ENCODE peak calls at places on chromosomes 3 and 15, in seven cellular contexts. One of them, this sample, is unnamed.

GRCh38 chr15:33722005-33722672 is 246.2 kb upstream of the CHRM5 start:
- DNase-seq in Caco-2: no peak
- DNase-seq in kidney epithelial cell: peak
- DNase-seq in GM20000: no peak
- DNase-seq in CD8-positive, alpha-beta T cell: no peak
- DNase-seq in AG04449: no peak
- DNase-seq in pancreas: no peak
- DNase-seq in this sample: no peak

GRCh38 chr3:71341721-71342120 is 241.8 kb downstream of the FOXP1 start:
- DNase-seq in kidney epithelial cell: peak
- DNase-seq in GM20000: no peak
- DNase-seq in Caco-2: no peak
- DNase-seq in pancreas: no peak
- DNase-seq in AG04449: peak
- DNase-seq in CD8-positive, alpha-beta T cell: no peak
- DNase-seq in this sample: no peak

GRCh38 chr3:114584734-114585371 is 291.0 kb downstream of the TIGIT start:
- DNase-seq in GM20000: no peak
- DNase-seq in pancreas: no peak
- DNase-seq in Caco-2: no peak
- DNase-seq in AG04449: no peak
- DNase-seq in kidney epithelial cell: no peak
- DNase-seq in CD8-positive, alpha-beta T cell: no peak
- DNase-seq in this sample: no peak

GRCh38 chr3:157201648-157202278 is 41.8 kb upstream of the CCNL1 start:
- DNase-seq in pancreas: no peak
- DNase-seq in Caco-2: no peak
- DNase-seq in kidney epithelial cell: peak
- DNase-seq in GM20000: peak
- DNase-seq in CD8-positive, alpha-beta T cell: no peak
- DNase-seq in AG04449: no peak
- DNase-seq in this sample: peak

GRCh38 chr3:125231895-125232294 is 19.3 kb upstream of the SLC12A8 start:
- DNase-seq in CD8-positive, alpha-beta T cell: no peak
- DNase-seq in Caco-2: no peak
- DNase-seq in GM20000: no peak
- DNase-seq in kidney epithelial cell: peak
- DNase-seq in AG04449: no peak
- DNase-seq in pancreas: no peak
- DNase-seq in this sample: no peak

GRCh38 chr3:115624029-115624645 is 827 bp downstream of the GAP43 start:
- DNase-seq in CD8-positive, alpha-beta T cell: no peak
- DNase-seq in kidney epithelial cell: no peak
- DNase-seq in Caco-2: no peak
- DNase-seq in pancreas: no peak
- DNase-seq in AG04449: no peak
- DNase-seq in GM20000: no peak
- DNase-seq in this sample: no peak

GRCh38 chr3:12336099-12336498 is 47.2 kb downstream of the PPARG start:
- DNase-seq in pancreas: no peak
- DNase-seq in kidney epithelial cell: no peak
- DNase-seq in AG04449: no peak
- DNase-seq in Caco-2: no peak
- DNase-seq in GM20000: no peak
- DNase-seq in CD8-positive, alpha-beta T cell: no peak
- DNase-seq in this sample: no peak

GRCh38 chr15:63374686-63375520 is 6.7 kb downstream of the CA12 start:
- DNase-seq in kidney epithelial cell: no peak
- DNase-seq in Caco-2: no peak
- DNase-seq in pancreas: no peak
- DNase-seq in AG04449: peak
- DNase-seq in CD8-positive, alpha-beta T cell: no peak
- DNase-seq in GM20000: no peak
- DNase-seq in this sample: no peak

GRCh38 chr15:64090527-64090926 is 3.1 kb downstream of the CIAO2A start:
- DNase-seq in AG04449: no peak
- DNase-seq in pancreas: no peak
- DNase-seq in CD8-positive, alpha-beta T cell: no peak
- DNase-seq in kidney epithelial cell: no peak
- DNase-seq in GM20000: peak
- DNase-seq in Caco-2: no peak
- DNase-seq in this sample: peak

GRCh38 chr3:49663831-49664230 is 10.3 kb upstream of the APEH start:
- DNase-seq in CD8-positive, alpha-beta T cell: no peak
- DNase-seq in GM20000: no peak
- DNase-seq in kidney epithelial cell: no peak
- DNase-seq in AG04449: no peak
- DNase-seq in Caco-2: no peak
- DNase-seq in pancreas: no peak
- DNase-seq in this sample: no peak

GRCh38 chr15:64991536-64992135 is 1.9 kb upstream of the SPG21 start:
- DNase-seq in kidney epithelial cell: no peak
- DNase-seq in CD8-positive, alpha-beta T cell: no peak
- DNase-seq in AG04449: no peak
- DNase-seq in GM20000: no peak
- DNase-seq in pancreas: no peak
- DNase-seq in Caco-2: no peak
- DNase-seq in this sample: no peak

GRCh38 chr3:30085486-30085885 is 520.9 kb upstream of the TGFBR2 start:
- DNase-seq in kidney epithelial cell: no peak
- DNase-seq in GM20000: no peak
- DNase-seq in CD8-positive, alpha-beta T cell: no peak
- DNase-seq in pancreas: no peak
- DNase-seq in AG04449: no peak
- DNase-seq in Caco-2: no peak
- DNase-seq in this sample: no peak

GRCh38 chr15:88131937-88132336 is 124.6 kb downstream of the NTRK3 start:
- DNase-seq in Caco-2: no peak
- DNase-seq in CD8-positive, alpha-beta T cell: no peak
- DNase-seq in kidney epithelial cell: no peak
- DNase-seq in pancreas: no peak
- DNase-seq in AG04449: no peak
- DNase-seq in GM20000: no peak
- DNase-seq in this sample: no peak

GRCh38 chr3:97815149-97815917 is 6.5 kb upstream of the CRYBG3 start:
- DNase-seq in GM20000: no peak
- DNase-seq in pancreas: no peak
- DNase-seq in Caco-2: no peak
- DNase-seq in AG04449: no peak
- DNase-seq in kidney epithelial cell: peak
- DNase-seq in CD8-positive, alpha-beta T cell: no peak
- DNase-seq in this sample: no peak

GRCh38 chr15:40054056-40054745 is 15.2 kb upstream of the SRP14 start:
- DNase-seq in pancreas: peak
- DNase-seq in kidney epithelial cell: no peak
- DNase-seq in Caco-2: no peak
- DNase-seq in AG04449: no peak
- DNase-seq in GM20000: no peak
- DNase-seq in CD8-positive, alpha-beta T cell: peak
- DNase-seq in this sample: peak

GRCh38 chr15:42619641-42620371 is 44.4 kb downstream of the STARD9 start:
- DNase-seq in Caco-2: no peak
- DNase-seq in AG04449: no peak
- DNase-seq in kidney epithelial cell: no peak
- DNase-seq in pancreas: no peak
- DNase-seq in CD8-positive, alpha-beta T cell: no peak
- DNase-seq in GM20000: no peak
- DNase-seq in this sample: no peak

GRCh38 chr15:58227706-58228543 is 89.7 kb downstream of the AQP9 start:
- DNase-seq in Caco-2: peak
- DNase-seq in CD8-positive, alpha-beta T cell: peak
- DNase-seq in GM20000: peak
- DNase-seq in pancreas: peak
- DNase-seq in kidney epithelial cell: no peak
- DNase-seq in AG04449: peak
- DNase-seq in this sample: peak
- TF ChIP-seq CTCF in Caco-2: peak
- TF ChIP-seq CTCF in CD8-positive, alpha-beta T cell: peak
- TF ChIP-seq CTCF in GM20000: peak
- TF ChIP-seq CTCF in pancreas: no peak
- TF ChIP-seq CTCF in kidney epithelial cell: peak
- TF ChIP-seq CTCF in AG04449: peak
- TF ChIP-seq CTCF in this sample: peak

DNA sequence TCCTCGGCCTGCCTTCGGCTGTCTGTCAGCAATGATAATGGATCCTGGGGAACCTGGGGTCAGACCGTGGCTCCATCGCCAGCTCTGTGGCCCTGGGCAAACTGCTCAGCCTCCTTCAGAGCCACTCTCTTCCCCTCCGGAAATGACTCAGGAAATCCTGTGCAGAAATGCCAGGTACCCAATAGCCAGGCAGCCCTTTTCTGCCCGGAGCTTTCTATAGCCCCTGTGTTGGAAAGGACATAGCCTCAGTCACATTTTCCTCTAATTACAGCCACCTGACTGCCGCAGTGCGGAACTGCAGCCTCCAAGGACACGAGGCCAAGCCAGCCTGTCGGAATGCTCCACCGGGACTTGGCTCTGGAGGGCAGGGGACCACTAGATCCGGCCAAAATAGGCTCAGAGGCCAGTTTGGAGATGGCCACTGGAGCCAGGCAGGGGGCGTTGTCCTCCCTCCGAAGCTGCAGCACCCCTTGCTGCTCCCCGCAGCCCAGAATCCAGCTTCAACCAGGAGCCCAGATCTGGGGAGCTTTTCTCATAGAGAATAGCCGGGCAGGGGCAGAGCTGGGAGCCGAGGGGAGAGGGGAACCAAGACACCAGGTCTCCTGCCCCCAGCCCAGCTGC is 11.6 kb upstream of the ZXDC start:
- DNase-seq in Caco-2: no peak
- DNase-seq in CD8-positive, alpha-beta T cell: no peak
- DNase-seq in GM20000: no peak
- DNase-seq in AG04449: no peak
- DNase-seq in kidney epithelial cell: no peak
- DNase-seq in pancreas: no peak
- DNase-seq in this sample: no peak
- TF ChIP-seq CTCF in Caco-2: peak
- TF ChIP-seq CTCF in CD8-positive, alpha-beta T cell: no peak
- TF ChIP-seq CTCF in GM20000: no peak
- TF ChIP-seq CTCF in AG04449: no peak
- TF ChIP-seq CTCF in kidney epithelial cell: no peak
- TF ChIP-seq CTCF in pancreas: no peak
- TF ChIP-seq CTCF in this sample: no peak

DNA sequence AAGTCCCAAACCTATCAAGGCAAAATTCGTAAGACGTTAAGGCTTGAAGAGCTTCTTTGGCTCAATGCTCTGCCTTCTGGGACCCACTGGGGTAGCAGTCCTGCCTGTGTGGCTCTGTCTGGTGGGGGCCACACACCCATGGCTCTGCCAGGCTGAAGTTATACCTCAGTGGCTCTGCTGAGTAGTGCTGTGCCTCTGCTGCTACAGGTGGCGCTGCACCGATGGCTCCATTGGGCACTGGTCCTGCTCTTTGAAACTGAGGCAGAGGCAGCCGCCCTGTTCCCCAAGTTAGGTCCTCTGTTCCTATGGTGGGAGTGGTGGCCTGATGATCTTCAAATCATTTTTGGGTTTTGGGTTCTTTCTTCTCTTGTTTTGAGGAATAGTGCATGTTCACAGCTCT is 68.0 kb upstream of the AP4E1 start:
- DNase-seq in Caco-2: no peak
- DNase-seq in CD8-positive, alpha-beta T cell: no peak
- DNase-seq in AG04449: no peak
- DNase-seq in pancreas: no peak
- DNase-seq in kidney epithelial cell: no peak
- DNase-seq in GM20000: no peak
- DNase-seq in this sample: no peak
- TF ChIP-seq CTCF in Caco-2: no peak
- TF ChIP-seq CTCF in CD8-positive, alpha-beta T cell: no peak
- TF ChIP-seq CTCF in AG04449: no peak
- TF ChIP-seq CTCF in pancreas: no peak
- TF ChIP-seq CTCF in kidney epithelial cell: no peak
- TF ChIP-seq CTCF in GM20000: no peak
- TF ChIP-seq CTCF in this sample: no peak

GRCh38 chr15:75367406-75367912 is 948 bp downstream of the MAN2C1 start:
- DNase-seq in kidney epithelial cell: no peak
- DNase-seq in pancreas: no peak
- DNase-seq in Caco-2: no peak
- DNase-seq in GM20000: no peak
- DNase-seq in AG04449: no peak
- DNase-seq in CD8-positive, alpha-beta T cell: peak
- DNase-seq in this sample: no peak
- TF ChIP-seq CTCF in kidney epithelial cell: no peak
- TF ChIP-seq CTCF in pancreas: no peak
- TF ChIP-seq CTCF in Caco-2: no peak
- TF ChIP-seq CTCF in GM20000: no peak
- TF ChIP-seq CTCF in AG04449: no peak
- TF ChIP-seq CTCF in CD8-positive, alpha-beta T cell: peak
- TF ChIP-seq CTCF in this sample: no peak

This sample was measured in GM13976.